ENCODE peak calls at places on chromosome 22, in ten cellular contexts. One of them, this sample, is unnamed.

GRCh38 chr22:40289991-40290459 is 56.3 kb upstream of the ADSL start:
- DNase-seq in RKO: no peak
- DNase-seq in right cardiac atrium: no peak
- DNase-seq in amygdala: no peak
- DNase-seq in lung microvascular endothelial cell: peak; percentile 27
- DNase-seq in left colon: peak; percentile 38
- DNase-seq in non-pigmented ciliary epithelial cell: no peak
- DNase-seq in NB4: no peak
- DNase-seq in stimulated activated naive CD8-positive, alpha-beta T cell treated with anti-CD3 and anti-CD28 coated beads, Interleukin-15, Interleukin-2, amounts not matched to agents 100 U/mL and 50 U/mL, for 24 hours: peak; percentile 70
- DNase-seq in germinal center: peak; percentile 6
- DNase-seq in this sample: no peak

GRCh38 chr22:45804319-45804985 is 132.8 kb downstream of the ATXN10 start:
- DNase-seq in RKO: no peak
- DNase-seq in right cardiac atrium: no peak
- DNase-seq in amygdala: no peak
- DNase-seq in lung microvascular endothelial cell: no peak
- DNase-seq in left colon: no peak
- DNase-seq in non-pigmented ciliary epithelial cell: no peak
- DNase-seq in NB4: no peak
- DNase-seq in stimulated activated naive CD8-positive, alpha-beta T cell treated with anti-CD3 and anti-CD28 coated beads, Interleukin-15, Interleukin-2, amounts not matched to agents 100 U/mL and 50 U/mL, for 24 hours: no peak
- DNase-seq in germinal center: no peak
- DNase-seq in this sample: no peak

GRCh38 chr22:19527861-19528417 is 3.7 kb upstream of the CLDN5 start:
- DNase-seq in RKO: no peak
- DNase-seq in right cardiac atrium: no peak
- DNase-seq in amygdala: no peak
- DNase-seq in lung microvascular endothelial cell: no peak
- DNase-seq in left colon: no peak
- DNase-seq in non-pigmented ciliary epithelial cell: no peak
- DNase-seq in NB4: peak; percentile 75
- DNase-seq in stimulated activated naive CD8-positive, alpha-beta T cell treated with anti-CD3 and anti-CD28 coated beads, Interleukin-15, Interleukin-2, amounts not matched to agents 100 U/mL and 50 U/mL, for 24 hours: no peak
- DNase-seq in germinal center: no peak
- DNase-seq in this sample: no peak

GRCh38 chr22:42881982-42882656 is 25.0 kb upstream of the ARFGAP3 start:
- DNase-seq in RKO: no peak
- DNase-seq in right cardiac atrium: no peak
- DNase-seq in amygdala: no peak
- DNase-seq in lung microvascular endothelial cell: no peak
- DNase-seq in left colon: no peak
- DNase-seq in non-pigmented ciliary epithelial cell: no peak
- DNase-seq in NB4: no peak
- DNase-seq in stimulated activated naive CD8-positive, alpha-beta T cell treated with anti-CD3 and anti-CD28 coated beads, Interleukin-15, Interleukin-2, amounts not matched to agents 100 U/mL and 50 U/mL, for 24 hours: no peak
- DNase-seq in germinal center: peak; percentile 62
- DNase-seq in this sample: no peak

GRCh38 chr22:29945435-29945834 is 62.5 kb downstream of the MTMR3 start:
- DNase-seq in RKO: no peak
- DNase-seq in right cardiac atrium: no peak
- DNase-seq in amygdala: no peak
- DNase-seq in lung microvascular endothelial cell: no peak
- DNase-seq in left colon: no peak
- DNase-seq in non-pigmented ciliary epithelial cell: no peak
- DNase-seq in NB4: no peak
- DNase-seq in stimulated activated naive CD8-positive, alpha-beta T cell treated with anti-CD3 and anti-CD28 coated beads, Interleukin-15, Interleukin-2, amounts not matched to agents 100 U/mL and 50 U/mL, for 24 hours: no peak
- DNase-seq in germinal center: no peak
- DNase-seq in this sample: no peak

GRCh38 chr22:49240472-49240871 is 587.2 kb downstream of the BRD1 start:
- DNase-seq in RKO: no peak
- DNase-seq in right cardiac atrium: no peak
- DNase-seq in amygdala: no peak
- DNase-seq in lung microvascular endothelial cell: no peak
- DNase-seq in left colon: no peak
- DNase-seq in non-pigmented ciliary epithelial cell: no peak
- DNase-seq in NB4: no peak
- DNase-seq in stimulated activated naive CD8-positive, alpha-beta T cell treated with anti-CD3 and anti-CD28 coated beads, Interleukin-15, Interleukin-2, amounts not matched to agents 100 U/mL and 50 U/mL, for 24 hours: no peak
- DNase-seq in germinal center: no peak
- DNase-seq in this sample: no peak

GRCh38 chr22:30180616-30181015 is 65.9 kb downstream of the LIF start:
- DNase-seq in RKO: no peak
- DNase-seq in right cardiac atrium: no peak
- DNase-seq in amygdala: no peak
- DNase-seq in lung microvascular endothelial cell: no peak
- DNase-seq in left colon: no peak
- DNase-seq in non-pigmented ciliary epithelial cell: no peak
- DNase-seq in NB4: no peak
- DNase-seq in stimulated activated naive CD8-positive, alpha-beta T cell treated with anti-CD3 and anti-CD28 coated beads, Interleukin-15, Interleukin-2, amounts not matched to agents 100 U/mL and 50 U/mL, for 24 hours: no peak
- DNase-seq in germinal center: no peak
- DNase-seq in this sample: no peak

GRCh38 chr22:16819249-16819648 is 6.0 kb downstream of the XKR3 start:
- DNase-seq in RKO: no peak
- DNase-seq in right cardiac atrium: no peak
- DNase-seq in amygdala: no peak
- DNase-seq in lung microvascular endothelial cell: no peak
- DNase-seq in left colon: no peak
- DNase-seq in non-pigmented ciliary epithelial cell: no peak
- DNase-seq in NB4: no peak
- DNase-seq in stimulated activated naive CD8-positive, alpha-beta T cell treated with anti-CD3 and anti-CD28 coated beads, Interleukin-15, Interleukin-2, amounts not matched to agents 100 U/mL and 50 U/mL, for 24 hours: no peak
- DNase-seq in germinal center: no peak
- DNase-seq in this sample: no peak

GRCh38 chr22:50115693-50116092 is 25.9 kb downstream of the MOV10L1 start:
- DNase-seq in RKO: no peak
- DNase-seq in right cardiac atrium: no peak
- DNase-seq in amygdala: no peak
- DNase-seq in lung microvascular endothelial cell: peak; percentile 95
- DNase-seq in left colon: no peak
- DNase-seq in non-pigmented ciliary epithelial cell: no peak
- DNase-seq in NB4: no peak
- DNase-seq in stimulated activated naive CD8-positive, alpha-beta T cell treated with anti-CD3 and anti-CD28 coated beads, Interleukin-15, Interleukin-2, amounts not matched to agents 100 U/mL and 50 U/mL, for 24 hours: no peak
- DNase-seq in germinal center: no peak
- DNase-seq in this sample: no peak

GRCh38 chr22:26527574-26528465 is 15.5 kb upstream of the TFIP11 start:
- DNase-seq in RKO: no peak
- DNase-seq in right cardiac atrium: no peak
- DNase-seq in amygdala: no peak
- DNase-seq in lung microvascular endothelial cell: no peak
- DNase-seq in left colon: no peak
- DNase-seq in non-pigmented ciliary epithelial cell: no peak
- DNase-seq in NB4: no peak
- DNase-seq in stimulated activated naive CD8-positive, alpha-beta T cell treated with anti-CD3 and anti-CD28 coated beads, Interleukin-15, Interleukin-2, amounts not matched to agents 100 U/mL and 50 U/mL, for 24 hours: no peak
- DNase-seq in germinal center: no peak
- DNase-seq in this sample: no peak

GRCh38 chr22:36930041-36930935 is 16.9 kb downstream of the CSF2RB start:
- DNase-seq in RKO: no peak
- DNase-seq in right cardiac atrium: no peak
- DNase-seq in amygdala: no peak
- DNase-seq in lung microvascular endothelial cell: no peak
- DNase-seq in left colon: no peak
- DNase-seq in non-pigmented ciliary epithelial cell: no peak
- DNase-seq in NB4: no peak
- DNase-seq in stimulated activated naive CD8-positive, alpha-beta T cell treated with anti-CD3 and anti-CD28 coated beads, Interleukin-15, Interleukin-2, amounts not matched to agents 100 U/mL and 50 U/mL, for 24 hours: no peak
- DNase-seq in germinal center: no peak
- DNase-seq in this sample: no peak

GRCh38 chr22:18000441-18001039 is 23.8 kb downstream of the MICAL3 start:
- DNase-seq in RKO: peak; percentile 21
- DNase-seq in right cardiac atrium: peak; percentile 71
- DNase-seq in amygdala: no peak
- DNase-seq in lung microvascular endothelial cell: peak; percentile 45
- DNase-seq in left colon: peak; percentile 36
- DNase-seq in non-pigmented ciliary epithelial cell: no peak
- DNase-seq in NB4: peak; percentile 25
- DNase-seq in stimulated activated naive CD8-positive, alpha-beta T cell treated with anti-CD3 and anti-CD28 coated beads, Interleukin-15, Interleukin-2, amounts not matched to agents 100 U/mL and 50 U/mL, for 24 hours: peak; percentile 48
- DNase-seq in germinal center: peak; percentile 18
- DNase-seq in this sample: peak; percentile 61

GRCh38 chr22:27835446-27835845 is 33.9 kb upstream of the MN1 start:
- DNase-seq in RKO: no peak
- DNase-seq in right cardiac atrium: no peak
- DNase-seq in amygdala: no peak
- DNase-seq in lung microvascular endothelial cell: no peak
- DNase-seq in left colon: no peak
- DNase-seq in non-pigmented ciliary epithelial cell: no peak
- DNase-seq in NB4: no peak
- DNase-seq in stimulated activated naive CD8-positive, alpha-beta T cell treated with anti-CD3 and anti-CD28 coated beads, Interleukin-15, Interleukin-2, amounts not matched to agents 100 U/mL and 50 U/mL, for 24 hours: no peak
- DNase-seq in germinal center: no peak
- DNase-seq in this sample: no peak

GRCh38 chr22:48559647-48560388 is 1267.9 kb downstream of the BRD1 start:
- DNase-seq in RKO: no peak
- DNase-seq in right cardiac atrium: peak; percentile 43
- DNase-seq in amygdala: no peak
- DNase-seq in lung microvascular endothelial cell: no peak
- DNase-seq in left colon: no peak
- DNase-seq in non-pigmented ciliary epithelial cell: no peak
- DNase-seq in NB4: no peak
- DNase-seq in stimulated activated naive CD8-positive, alpha-beta T cell treated with anti-CD3 and anti-CD28 coated beads, Interleukin-15, Interleukin-2, amounts not matched to agents 100 U/mL and 50 U/mL, for 24 hours: no peak
- DNase-seq in germinal center: no peak
- DNase-seq in this sample: no peak

GRCh38 chr22:28373841-28374240 is 305.8 kb downstream of the TTC28 start:
- DNase-seq in RKO: no peak
- DNase-seq in right cardiac atrium: no peak
- DNase-seq in amygdala: no peak
- DNase-seq in lung microvascular endothelial cell: no peak
- DNase-seq in left colon: no peak
- DNase-seq in non-pigmented ciliary epithelial cell: no peak
- DNase-seq in NB4: no peak
- DNase-seq in stimulated activated naive CD8-positive, alpha-beta T cell treated with anti-CD3 and anti-CD28 coated beads, Interleukin-15, Interleukin-2, amounts not matched to agents 100 U/mL and 50 U/mL, for 24 hours: no peak
- DNase-seq in germinal center: no peak
- DNase-seq in this sample: no peak

GRCh38 chr22:33481550-33481949 is 423.4 kb upstream of the SYN3 start:
- DNase-seq in RKO: no peak
- DNase-seq in right cardiac atrium: no peak
- DNase-seq in amygdala: no peak
- DNase-seq in lung microvascular endothelial cell: no peak
- DNase-seq in left colon: no peak
- DNase-seq in non-pigmented ciliary epithelial cell: no peak
- DNase-seq in NB4: no peak
- DNase-seq in stimulated activated naive CD8-positive, alpha-beta T cell treated with anti-CD3 and anti-CD28 coated beads, Interleukin-15, Interleukin-2, amounts not matched to agents 100 U/mL and 50 U/mL, for 24 hours: no peak
- DNase-seq in germinal center: no peak
- DNase-seq in this sample: no peak